ENCODE peak calls at places on chromosomes 5 and 9, in eight cellular contexts. L, E, N, P, Z, F, I and U are unnamed samples.

GRCh38 chr9:78296208-78296892 is 575 bp upstream of the PSAT1 start:
- DNase-seq in L (peak), E (no peak), N (peak), P (peak), Z (no peak), F (peak), I (peak), U (no peak)

GRCh38 chr5:171706736-171707440 is 78.7 kb upstream of the SMIM23 start:
- DNase-seq in L (no peak), E (no peak), N (no peak), P (no peak), Z (no peak), F (no peak), I (no peak), U (no peak)

GRCh38 chr9:121748080-121748479 is 96.6 kb downstream of the DAB2IP start:
- DNase-seq in L (no peak), E (no peak), N (no peak), P (no peak), Z (no peak), F (no peak), I (no peak), U (no peak)

GRCh38 chr5:14143509-14143842 is 334 bp downstream of the TRIO start:
- DNase-seq in L (no peak), E (no peak), N (no peak), P (no peak), Z (no peak), F (no peak), I (no peak), U (no peak)

GRCh38 chr9:131923766-131924165 is 155.9 kb downstream of the MED27 start:
- DNase-seq in L (no peak), E (no peak), N (no peak), P (no peak), Z (no peak), F (no peak), I (peak), U (no peak)

GRCh38 chr9:114501786-114502682 is 3.2 kb downstream of the WHRN start:
- DNase-seq in L (peak), E (no peak), N (peak), P (no peak), Z (no peak), F (peak), I (no peak), U (no peak)

GRCh38 chr9:137315581-137316011 is 13.5 kb upstream of the NRARP start:
- DNase-seq in L (no peak), E (no peak), N (no peak), P (no peak), Z (no peak), F (peak), I (no peak), U (no peak)

GRCh38 chr5:140131967-140132409 is 6.3 kb downstream of the IGIP start:
- DNase-seq in L (no peak), E (no peak), N (no peak), P (peak), Z (no peak), F (no peak), I (peak), U (no peak)

GRCh38 chr5:14582797-14583137 is 1.2 kb downstream of the OTULINL start:
- DNase-seq in L (peak), E (no peak), N (no peak), P (no peak), Z (no peak), F (no peak), I (no peak), U (no peak)

GRCh38 chr5:119335261-119335677 is 20.6 kb upstream of the TNFAIP8 start:
- DNase-seq in L (no peak), E (no peak), N (no peak), P (no peak), Z (no peak), F (no peak), I (no peak), U (no peak)

GRCh38 chr5:125115180-125115495 is 368.7 kb upstream of the ZNF608 start:
- DNase-seq in L (no peak), E (no peak), N (no peak), P (no peak), Z (no peak), F (no peak), I (no peak), U (no peak)

GRCh38 chr9:137398561-137399468 is 24.1 kb downstream of the EXD3 start:
- DNase-seq in L (no peak), E (no peak), N (no peak), P (no peak), Z (no peak), F (peak), I (no peak), U (no peak)

GRCh38 chr9:76643399-76644117 is 120.7 kb upstream of the PCA3 start:
- DNase-seq in L (no peak), E (no peak), N (no peak), P (no peak), Z (peak), F (no peak), I (peak), U (no peak)

GRCh38 chr9:106438928-106439327 is 424.0 kb upstream of the ZNF462 start:
- DNase-seq in L (peak), E (no peak), N (no peak), P (no peak), Z (no peak), F (no peak), I (no peak), U (no peak)

GRCh38 chr9:121779381-121780117 is 128.1 kb downstream of the DAB2IP start:
- DNase-seq in L (no peak), E (no peak), N (no peak), P (no peak), Z (no peak), F (no peak), I (peak), U (no peak)

GRCh38 chr9:19424176-19424779 is 15.5 kb downstream of the ACER2 start:
- DNase-seq in L (peak), E (no peak), N (no peak), P (no peak), Z (no peak), F (no peak), I (peak), U (no peak)

GRCh38 chr5:16616536-16617271 is at the start of gene RETREG1:
- DNase-seq in L (peak), E (peak), N (peak), P (no peak), Z (no peak), F (peak), I (peak), U (peak)

GRCh38 chr9:98881836-98882568 is 61.7 kb upstream of the COL15A1 start:
- DNase-seq in L (no peak), E (no peak), N (no peak), P (no peak), Z (no peak), F (no peak), I (no peak), U (no peak)

GRCh38 chr5:110916373-110917049 is 155.0 kb upstream of the TSLP start:
- DNase-seq in L (peak), E (no peak), N (no peak), P (peak), Z (no peak), F (no peak), I (no peak), U (no peak)

GRCh38 chr9:12604154-12604825 is 88.9 kb upstream of the TYRP1 start:
- DNase-seq in L (peak), E (no peak), N (no peak), P (peak), Z (no peak), F (no peak), I (no peak), U (no peak)

GRCh38 chr9:127163409-127163808 is 41.0 kb upstream of the ANGPTL2 start:
- DNase-seq in L (no peak), E (no peak), N (no peak), P (no peak), Z (peak), F (no peak), I (peak), U (no peak)

GRCh38 chr5:19891658-19892057 is 96.3 kb downstream of the CDH18 start:
- DNase-seq in L (no peak), E (no peak), N (no peak), P (no peak), Z (no peak), F (no peak), I (no peak), U (no peak)